ENCODE peak calls at places on chromosomes 1 and 21, in eight cellular contexts. C, T, M, Q, E, V, U and H are unnamed samples.

GRCh38 chr1:17671314-17671705 is 83.8 kb upstream of the ACTL8 start:
- DNase-seq in M (no peak), V (no peak), U (no peak), E (no peak), Q (no peak), C (no peak), T (no peak), H (no peak)

GRCh38 chr1:52367272-52367671 is 1.3 kb upstream of the CC2D1B start:
- DNase-seq in E (no peak), M (no peak), U (no peak), Q (no peak), V (no peak), C (no peak), T (no peak), H (no peak)

GRCh38 chr1:226526801-226527595 is 21.6 kb upstream of the STUM start:
- DNase-seq in V (no peak), T (no peak), Q (peak), E (peak), C (no peak), U (no peak), M (peak), H (peak)

GRCh38 chr1:60621524-60621923 is 460.8 kb upstream of the NFIA start:
- DNase-seq in M (no peak), C (no peak), T (no peak), V (no peak), E (peak), U (no peak), Q (no peak), H (no peak)

GRCh38 chr1:208834346-208835081 is 590.3 kb upstream of the PLXNA2 start:
- DNase-seq in T (peak), C (no peak), M (peak), Q (peak), V (no peak), E (peak), U (no peak), H (no peak)

GRCh38 chr1:244100691-244101453 is 49.8 kb downstream of the ZBTB18 start:
- DNase-seq in V (no peak), Q (no peak), M (no peak), U (no peak), T (no peak), C (no peak), E (no peak), H (no peak)

GRCh38 chr1:231779081-231779480 is 152.5 kb downstream of the DISC1 start:
- DNase-seq in V (no peak), U (no peak), T (no peak), E (no peak), M (no peak), C (no peak), Q (no peak), H (no peak)

GRCh38 chr21:25370311-25370744 is 237.0 kb downstream of the MRPL39 start:
- DNase-seq in E (peak), C (no peak), Q (no peak), U (no peak), M (peak), V (no peak), T (no peak), H (no peak)

GRCh38 chr1:224880593-224881307 is 48.7 kb upstream of the DNAH14 start:
- DNase-seq in U (no peak), E (no peak), C (no peak), Q (no peak), T (no peak), M (no peak), V (no peak), H (no peak)

GRCh38 chr1:223682502-223682901 is 17.0 kb upstream of the CAPN8 start:
- DNase-seq in Q (no peak), V (no peak), M (peak), U (no peak), E (no peak), T (no peak), C (no peak), H (no peak)